ENCODE peak calls at places on chromosomes 5 and 9, in four cellular contexts. H is AG04450, Q is mesendoderm, U is PC-9. Y is an unnamed sample.
A peak's percentile ranks its signal among the peaks of the same experiment; 100 is the strongest.

GRCh38 chr5:32500206-32500605 is 55.7 kb upstream of the ZFR start:
- DNase-seq in Q (peak; percentile 25), H (no peak), U (no peak), Y (no peak)

GRCh38 chr5:140647042-140647341 is 438 bp downstream of the NDUFA2 start:
- DNase-seq in U (no peak), Q (no peak), H (no peak), Y (no peak)

GRCh38 chr9:32398207-32398606 is 13.8 kb downstream of the ACO1 start:
- DNase-seq in Q (no peak), U (no peak), H (no peak), Y (no peak)

GRCh38 chr5:37932450-37932849 is 92.6 kb upstream of the GDNF start:
- DNase-seq in Q (no peak), U (no peak), H (no peak), Y (no peak)

GRCh38 chr9:69086769-69087168 is 51.2 kb downstream of the FXN start:
- DNase-seq in H (no peak), Q (no peak), U (no peak), Y (no peak)

GRCh38 chr9:129182625-129183494 is 4.8 kb upstream of the IER5L start:
- DNase-seq in Q (peak; percentile 87), H (no peak), U (no peak), Y (peak; percentile 70)

GRCh38 chr9:87567988-87568800 is 70.5 kb downstream of the DAPK1 start:
- DNase-seq in Q (no peak), H (no peak), U (no peak), Y (no peak)

GRCh38 chr9:127809002-127809561 is 6.4 kb downstream of the FPGS start:
- DNase-seq in H (no peak), Q (peak; percentile 47), U (no peak), Y (no peak)

GRCh38 chr5:12883395-12883794 is 979.1 kb upstream of the CTNND2 start:
- DNase-seq in U (no peak), H (no peak), Q (peak; percentile 39), Y (no peak)

GRCh38 chr9:14346301-14346721 is 32.4 kb upstream of the NFIB start:
- DNase-seq in U (no peak), H (no peak), Q (peak; percentile 84), Y (peak; percentile 76)

GRCh38 chr5:92678576-92679105 is 902.4 kb downstream of the NR2F1-AS1 start:
- DNase-seq in U (no peak), Q (peak; percentile 14), H (no peak), Y (no peak)

GRCh38 chr9:26925609-26926008 is 21.4 kb downstream of the PLAA start:
- DNase-seq in Q (no peak), U (no peak), H (no peak), Y (no peak)

GRCh38 chr5:173673295-173674170 is 57.1 kb upstream of the BOD1 start:
- DNase-seq in H (no peak), U (no peak), Q (no peak), Y (no peak)

GRCh38 chr5:151014680-151015343 is 5.6 kb upstream of the GPX3 start:
- DNase-seq in U (no peak), Q (no peak), H (no peak), Y (no peak)

GRCh38 chr5:10457682-10458574 is 16.2 kb downstream of the ROPN1L start:
- DNase-seq in U (peak; percentile 43), Q (peak; percentile 59), H (no peak), Y (no peak)

GRCh38 chr5:82416506-82416905 is 138.4 kb upstream of the RPS23 start:
- DNase-seq in Q (peak; percentile 71), U (no peak), H (no peak), Y (no peak)

GRCh38 chr5:132234684-132235062 is 7.0 kb upstream of the P4HA2 start:
- DNase-seq in U (no peak), H (no peak), Q (no peak), Y (no peak)

GRCh38 chr9:124480621-124480981 is 26.6 kb downstream of the NR5A1 start:
- DNase-seq in Q (peak; percentile 85), U (peak; percentile 20), H (no peak), Y (no peak)

GRCh38 chr9:135045264-135046155 is 42.0 kb upstream of the OLFM1 start:
- DNase-seq in U (no peak), H (no peak), Q (no peak), Y (no peak)

GRCh38 chr9:92724528-92725265 is 39.9 kb downstream of the BICD2 start:
- DNase-seq in U (no peak), Q (no peak), H (no peak), Y (no peak)

GRCh38 chr5:96714951-96715451 is 52.8 kb downstream of the CAST start:
- DNase-seq in Q (peak; percentile 95), U (peak; percentile 48), H (peak; percentile 57), Y (no peak)

GRCh38 chr5:15103864-15104263 is 232.3 kb upstream of the ANKH start:
- DNase-seq in Q (no peak), H (no peak), U (no peak), Y (no peak)

GRCh38 chr5:44708611-44709010 is 100.1 kb upstream of the MRPS30 start:
- DNase-seq in U (no peak), Q (no peak), H (no peak), Y (no peak)

GRCh38 chr5:61431923-61432620 is 100.0 kb downstream of the ZSWIM6 start:
- DNase-seq in Q (no peak), U (no peak), H (no peak), Y (no peak)

GRCh38 chr5:35041251-35041650 is 6.5 kb downstream of the AGXT2 start:
- DNase-seq in H (no peak), U (no peak), Q (no peak), Y (no peak)

GRCh38 chr5:35050541-35051126 is 2.9 kb upstream of the AGXT2 start:
- DNase-seq in Q (no peak), H (no peak), U (no peak), Y (no peak)

GRCh38 chr5:35047785-35048404 is at the start of gene AGXT2:
- DNase-seq in H (no peak), U (no peak), Q (no peak), Y (no peak)

GRCh38 chr5:35048910-35049309 is 1.2 kb upstream of the AGXT2 start:
- DNase-seq in Q (no peak), H (no peak), U (no peak), Y (no peak)

DNA sequence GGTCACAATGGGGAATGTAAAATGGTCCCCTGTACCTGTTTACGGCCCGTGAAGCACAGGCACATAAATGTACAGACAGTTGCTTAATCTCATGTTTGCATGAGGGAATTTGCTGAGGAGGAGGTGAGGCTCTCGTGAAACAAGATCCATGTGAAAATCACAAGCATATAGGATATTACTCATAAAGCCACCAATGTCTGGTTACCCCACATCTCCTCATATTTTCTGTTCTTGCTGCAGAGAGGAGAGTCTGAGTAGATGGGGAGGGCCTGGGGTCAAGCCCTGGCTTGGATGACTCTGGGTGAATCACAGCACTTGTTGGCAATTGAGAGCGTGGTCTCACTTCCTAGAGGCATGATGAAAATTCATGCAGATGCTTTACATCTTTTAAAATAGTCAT is 995 bp downstream of the AGXT2 start:
- DNase-seq in U (no peak), H (peak; percentile 88), Q (no peak), Y (no peak)
- H3K27me3 ChIP-seq in U (peaks cover 97% of the 10 kb centered on the region), H (no peaks in the 10 kb centered on the region), Q (no peaks in the 10 kb centered on the region), Y (no peaks in the 10 kb centered on the region)

GRCh38 chr5:149424371-149425315 is 45.6 kb upstream of the IL17B start:
- DNase-seq in U (no peak), H (no peak), Q (peak; percentile 83), Y (peak; percentile 24)
- H3K27ac ChIP-seq in U (no peak overlapping the region), H (peak overlapping the region; percentile 95), Q (no peak overlapping the region), Y (no peak overlapping the region)

DNA sequence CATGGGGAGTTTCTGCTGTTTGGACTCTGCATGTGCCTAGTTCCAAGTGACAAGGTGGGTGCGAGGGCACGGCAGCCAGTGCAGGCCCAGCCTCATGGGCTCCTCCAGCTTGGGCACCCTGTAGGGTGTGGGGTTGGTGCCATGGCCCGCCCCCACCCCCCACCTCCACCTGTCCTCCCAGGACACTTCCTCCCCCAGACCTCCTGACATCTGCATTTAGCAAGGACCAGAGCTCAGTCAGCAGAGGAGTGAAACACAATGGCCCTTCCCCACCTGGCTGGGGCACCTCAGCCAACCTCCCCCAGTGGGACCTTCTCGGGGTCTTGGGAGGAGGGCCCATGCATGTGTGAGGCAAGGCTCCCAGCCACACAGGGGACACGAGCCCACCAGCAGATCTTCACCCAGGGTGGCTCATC is 1.9 kb upstream of the NKD2 start:
- DNase-seq in Q (no peak), U (peak; percentile 9), H (no peak), Y (no peak)
- H3K27me3 ChIP-seq in Q (peaks cover 14% of the 10 kb centered on the region), U (peaks cover 74% of the 10 kb centered on the region), H (peaks cover 55% of the 10 kb centered on the region), Y (peaks cover 73% of the 10 kb centered on the region)

GRCh38 chr9:91417602-91418218 is 5.9 kb downstream of the NFIL3 start:
- DNase-seq in Q (no peak), U (no peak), H (no peak), Y (no peak)
- H3K27ac ChIP-seq in Q (no peak overlapping the region), U (peak overlapping the region; percentile 99), H (no peak overlapping the region), Y (peak overlapping the region; percentile 95)

DNA sequence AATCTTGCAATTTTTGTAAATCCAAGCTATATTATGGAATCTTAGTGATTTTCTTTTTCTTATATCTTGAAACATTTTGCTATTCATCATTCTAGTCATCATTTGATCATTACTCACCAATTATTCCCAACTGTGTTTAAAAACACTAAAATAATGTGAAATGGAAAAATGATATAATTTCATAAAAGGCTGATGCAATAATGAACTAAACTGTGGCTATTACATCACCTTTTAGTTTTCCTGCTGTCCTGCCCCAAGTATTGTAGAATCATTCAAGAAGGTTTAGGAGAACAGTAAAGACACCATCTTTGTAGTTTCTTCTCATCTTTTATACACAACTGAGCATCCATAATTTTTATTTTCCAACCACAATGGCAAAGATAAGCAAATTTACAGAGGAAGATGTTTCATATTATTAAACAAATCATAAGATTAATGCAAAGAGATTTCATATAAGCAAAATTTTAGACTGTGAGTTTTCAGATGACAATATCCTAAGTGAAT is 431.0 kb upstream of the SLC30A5 start:
- DNase-seq in Q (no peak), U (no peak), H (no peak), Y (no peak)
- H3K27me3 ChIP-seq in Q (no peaks in the 10 kb centered on the region), U (no peaks in the 10 kb centered on the region), H (no peaks in the 10 kb centered on the region), Y (no peaks in the 10 kb centered on the region)

GRCh38 chr5:138927539-138927938 is 52.4 kb upstream of the LRRTM2 start:
- DNase-seq in U (no peak), H (no peak), Q (no peak), Y (no peak)
- H3K27ac ChIP-seq in U (no peak overlapping the region), H (no peak overlapping the region), Q (no peak overlapping the region), Y (no peak overlapping the region)

DNA sequence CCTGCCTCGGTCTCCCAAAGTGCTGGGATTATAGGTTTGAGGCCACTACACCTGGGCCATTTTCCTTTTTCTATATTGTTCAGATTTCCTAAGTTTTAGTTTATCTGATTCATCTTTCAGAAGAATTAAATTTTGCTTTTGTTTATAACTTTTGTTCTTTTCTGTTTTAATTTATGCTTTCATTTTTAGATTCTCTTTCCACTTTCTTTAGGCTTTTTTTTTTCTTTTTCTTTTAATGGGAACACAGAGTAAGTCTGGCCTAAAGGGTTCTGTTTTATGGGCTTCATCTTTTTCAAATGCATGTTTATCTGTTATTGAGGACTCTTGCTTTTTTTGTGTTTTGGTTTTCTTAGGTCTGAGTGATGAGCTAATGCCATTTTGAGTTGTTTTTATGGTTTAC is 42.1 kb downstream of the SNX30 start:
- DNase-seq in Q (no peak), H (no peak), U (no peak), Y (no peak)
- H3K27me3 ChIP-seq in Q (no peaks in the 10 kb centered on the region), H (no peaks in the 10 kb centered on the region), U (no peaks in the 10 kb centered on the region), Y (no peaks in the 10 kb centered on the region)

Y was measured in psoas muscle.